ENCODE peak calls at places on chromosome 2, in nine cellular contexts. N, K, L, Z, W, X, B, A and F are unnamed samples.

GRCh38 chr2:79964966-79965365 is 339.6 kb downstream of the LRRTM1 start:
- DNase-seq in N (no peak), K (no peak), L (no peak), Z (no peak), W (no peak), X (no peak), B (no peak), A (no peak), F (no peak)

GRCh38 chr2:190722061-190722759 is 73.3 kb downstream of the NAB1 start:
- DNase-seq in N (no peak), K (no peak), L (no peak), Z (no peak), W (no peak), X (no peak), B (no peak), A (no peak), F (no peak)

GRCh38 chr2:126801473-126801872 is 97.2 kb upstream of the TEX51 start:
- DNase-seq in N (no peak), K (no peak), L (no peak), Z (no peak), W (no peak), X (no peak), B (no peak), A (no peak), F (no peak)

GRCh38 chr2:186687774-186688173 is 6.1 kb upstream of the FAM171B start:
- DNase-seq in N (peak; percentile 30), K (no peak), L (no peak), Z (no peak), W (no peak), X (no peak), B (no peak), A (no peak), F (no peak)

GRCh38 chr2:149679286-149679685 is 91.7 kb upstream of the MMADHC start:
- DNase-seq in N (no peak), K (no peak), L (no peak), Z (no peak), W (no peak), X (no peak), B (no peak), A (no peak), F (no peak)

GRCh38 chr2:201660293-201660895 is 17.1 kb upstream of the TMEM237 start:
- DNase-seq in N (peak; percentile 8), K (no peak), L (no peak), Z (no peak), W (no peak), X (no peak), B (no peak), A (no peak), F (no peak)

GRCh38 chr2:168278424-168278888 is 31.1 kb upstream of the STK39 start:
- DNase-seq in N (no peak), K (no peak), L (no peak), Z (no peak), W (no peak), X (no peak), B (no peak), A (no peak), F (no peak)

GRCh38 chr2:172513935-172514586 is 41.8 kb upstream of the PDK1 start:
- DNase-seq in N (no peak), K (no peak), L (no peak), Z (no peak), W (no peak), X (no peak), B (no peak), A (no peak), F (no peak)

GRCh38 chr2:104658149-104658839 is 195.6 kb upstream of the POU3F3 start:
- DNase-seq in N (peak; percentile 2), K (peak; percentile 4), L (no peak), Z (no peak), W (no peak), X (no peak), B (peak; percentile 44), A (no peak), F (no peak)

GRCh38 chr2:196597531-196597930 is 42.0 kb upstream of the CCDC150 start:
- DNase-seq in N (no peak), K (no peak), L (no peak), Z (no peak), W (no peak), X (no peak), B (no peak), A (no peak), F (no peak)

GRCh38 chr2:39392672-39393071 is 44.4 kb downstream of the MAP4K3 start:
- DNase-seq in N (no peak), K (no peak), L (no peak), Z (no peak), W (no peak), X (no peak), B (no peak), A (no peak), F (no peak)

GRCh38 chr2:173631123-173631450 is 276.4 kb downstream of the CDCA7 start:
- DNase-seq in N (no peak), K (no peak), L (no peak), Z (no peak), W (no peak), X (no peak), B (peak; percentile 44), A (no peak), F (no peak)

GRCh38 chr2:27724905-27725693 is 46.4 kb upstream of the MRPL33 start:
- DNase-seq in N (no peak), K (no peak), L (no peak), Z (no peak), W (no peak), X (no peak), B (no peak), A (no peak), F (no peak)

GRCh38 chr2:204550738-204551137 is 5.5 kb downstream of the PARD3B start:
- DNase-seq in N (no peak), K (no peak), L (no peak), Z (no peak), W (no peak), X (no peak), B (no peak), A (no peak), F (no peak)

GRCh38 chr2:60553992-60554648 is 666 bp upstream of the BCL11A start:
- DNase-seq in N (peak; percentile 69), K (no peak), L (no peak), Z (peak; percentile 63), W (no peak), X (no peak), B (peak; percentile 64), A (no peak), F (no peak)

GRCh38 chr2:9805435-9806297 is 37.6 kb upstream of the TAF1B start:
- DNase-seq in N (no peak), K (no peak), L (no peak), Z (peak; percentile 37), W (no peak), X (no peak), B (no peak), A (no peak), F (no peak)

GRCh38 chr2:236319036-236319435 is 54.8 kb upstream of the ASB18 start:
- DNase-seq in N (peak; percentile 4), K (no peak), L (no peak), Z (peak; percentile 56), W (no peak), X (no peak), B (no peak), A (no peak), F (peak; percentile 45)

GRCh38 chr2:158664987-158665386 is 130.1 kb upstream of the DAPL1 start:
- DNase-seq in N (no peak), K (no peak), L (no peak), Z (no peak), W (no peak), X (no peak), B (no peak), A (no peak), F (no peak)

GRCh38 chr2:186995092-186995491 is 146.1 kb upstream of the ZSWIM2 start:
- DNase-seq in N (no peak), K (no peak), L (no peak), Z (no peak), W (no peak), X (no peak), B (no peak), A (no peak), F (no peak)

GRCh38 chr2:86622878-86623548 is 652 bp downstream of the RNF103 start:
- DNase-seq in N (no peak), K (peak; percentile 38), L (peak; percentile 30), Z (peak; percentile 81), W (peak; percentile 27), X (peak; percentile 37), B (peak; percentile 61), A (peak; percentile 31), F (peak; percentile 83)

GRCh38 chr2:176383100-176383499 is 113.9 kb downstream of the MTX2 start:
- DNase-seq in N (no peak), K (no peak), L (no peak), Z (no peak), W (no peak), X (no peak), B (no peak), A (no peak), F (peak; percentile 14)

GRCh38 chr2:200888719-200889625 is at the start of the genes NIF3L1 and PPIL3:
- DNase-seq in N (peak; percentile 99), K (peak; percentile 92), L (peak; percentile 96), Z (peak; percentile 98), W (peak; percentile 96), X (peak; percentile 92), B (peak; percentile 94), A (peak; percentile 93), F (peak; percentile 100)

GRCh38 chr2:233423436-233423860 is 69.2 kb downstream of the DGKD start:
- DNase-seq in N (no peak), K (no peak), L (no peak), Z (no peak), W (no peak), X (no peak), B (no peak), A (no peak), F (no peak)

GRCh38 chr2:216648105-216648504 is 14.9 kb downstream of the IGFBP2 start:
- DNase-seq in N (no peak), K (no peak), L (no peak), Z (no peak), W (no peak), X (no peak), B (no peak), A (no peak), F (no peak)

GRCh38 chr2:183996825-183997823 is 601.2 kb upstream of the ZNF804A start:
- DNase-seq in N (no peak), K (no peak), L (no peak), Z (no peak), W (no peak), X (no peak), B (no peak), A (no peak), F (no peak)

GRCh38 chr2:207133862-207134519 is 31.8 kb downstream of the KLF7 start:
- DNase-seq in N (no peak), K (no peak), L (no peak), Z (no peak), W (no peak), X (no peak), B (no peak), A (no peak), F (no peak)

GRCh38 chr2:62760555-62760954 is 55.0 kb downstream of the EHBP1 start:
- DNase-seq in N (no peak), K (no peak), L (no peak), Z (no peak), W (no peak), X (no peak), B (no peak), A (no peak), F (peak; percentile 61)

GRCh38 chr2:36403675-36404230 is 48.2 kb downstream of the CRIM1 start:
- DNase-seq in N (peak; percentile 22), K (no peak), L (no peak), Z (no peak), W (no peak), X (no peak), B (no peak), A (no peak), F (no peak)

GRCh38 chr2:97914691-97915213 is 81.0 kb downstream of the TMEM131 start:
- DNase-seq in N (no peak), K (no peak), L (no peak), Z (no peak), W (no peak), X (no peak), B (no peak), A (no peak), F (no peak)